ENCODE peak calls at places on chromosomes 6 and 20, in ten cellular contexts. U is aorta; A is esophagus muscularis mucosa; R is tibial nerve; I is lung; N is astrocyte; H is mucosa of descending colon; Z is suprapubic skin; V is body of pancreas; J is CD8-positive, alpha-beta memory T cell. D is an unnamed sample.

GRCh38 chr20:19456600-19457390 is 244.4 kb downstream of the SLC24A3 start:
- DNase-seq in Z (no peak), N (no peak), I (no peak), U (no peak), R (no peak), A (no peak), V (no peak), J (no peak), H (no peak), D (no peak)

GRCh38 chr6:100342830-100343229 is 121.9 kb downstream of the SIM1 start:
- DNase-seq in R (no peak), H (no peak), A (no peak), V (no peak), Z (no peak), I (no peak), J (no peak), N (peak; percentile 92), U (no peak), D (no peak)

GRCh38 chr6:112216699-112217551 is 37.4 kb downstream of the LAMA4 start:
- DNase-seq in R (no peak), U (no peak), J (no peak), A (no peak), V (no peak), N (peak; percentile 93), H (no peak), I (no peak), Z (no peak), D (no peak)

GRCh38 chr6:4935486-4935885 is 68.4 kb downstream of the RPP40 start:
- DNase-seq in I (no peak), R (no peak), H (no peak), A (no peak), N (no peak), V (no peak), J (no peak), U (no peak), Z (no peak), D (no peak)

GRCh38 chr6:169045486-169045885 is 208.2 kb downstream of the THBS2 start:
- DNase-seq in I (no peak), V (no peak), J (no peak), U (peak; percentile 77), R (no peak), H (no peak), N (no peak), Z (no peak), A (peak; percentile 80), D (no peak)

GRCh38 chr20:32661820-32662528 is 11.8 kb downstream of the C20orf203 start:
- DNase-seq in N (no peak), A (no peak), Z (no peak), V (no peak), J (no peak), R (no peak), U (no peak), H (no peak), I (no peak), D (no peak)

GRCh38 chr6:65452333-65452732 is 254.7 kb downstream of the EYS start:
- DNase-seq in N (no peak), Z (no peak), A (no peak), V (no peak), J (no peak), H (no peak), R (no peak), I (no peak), U (no peak), D (no peak)

GRCh38 chr6:111565316-111566221 is 40.1 kb downstream of the TRAF3IP2 start:
- DNase-seq in I (no peak), R (no peak), Z (no peak), V (peak; percentile 47), N (no peak), J (no peak), A (no peak), H (peak; percentile 44), U (no peak), D (peak; percentile 16)

GRCh38 chr20:63025534-63026331 is 19.0 kb upstream of the BHLHE23 start:
- DNase-seq in U (peak; percentile 73), Z (no peak), I (no peak), A (no peak), N (peak; percentile 4), R (no peak), H (no peak), J (no peak), V (no peak), D (no peak)

DNA sequence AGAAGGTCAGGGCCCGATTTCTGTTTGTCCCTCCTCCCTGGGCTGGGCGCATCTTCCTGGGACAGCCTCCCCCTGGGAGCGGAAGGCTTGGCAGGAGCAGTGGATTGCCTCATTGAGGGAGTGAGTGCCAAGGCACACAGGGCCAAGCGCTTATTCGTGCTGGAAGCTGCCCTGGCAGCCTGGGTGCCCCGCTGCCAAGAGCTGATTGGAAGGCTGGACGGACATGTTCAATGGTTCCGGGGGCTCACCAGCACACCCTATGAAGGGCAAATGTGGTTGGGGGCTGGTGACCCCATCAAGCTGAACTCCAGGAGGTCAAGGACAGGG is 10.3 kb upstream of the ZNF831 start:
- DNase-seq in A (no peak), U (peak; percentile 89), J (no peak), V (peak; percentile 44), Z (no peak), I (peak; percentile 57), R (peak; percentile 20), N (no peak), H (no peak), D (no peak)
- H3K4me1 ChIP-seq in A (peaks cover 34% of the 10 kb centered on the region), U (no peaks in the 10 kb centered on the region), J (peaks cover 83% of the 10 kb centered on the region), V (no peaks in the 10 kb centered on the region), Z (peaks cover 73% of the 10 kb centered on the region), I (no peaks in the 10 kb centered on the region), R (no peaks in the 10 kb centered on the region), N (no peaks in the 10 kb centered on the region), H (peaks cover 3% of the 10 kb centered on the region), D (peaks cover 98% of the 10 kb centered on the region)

DNA sequence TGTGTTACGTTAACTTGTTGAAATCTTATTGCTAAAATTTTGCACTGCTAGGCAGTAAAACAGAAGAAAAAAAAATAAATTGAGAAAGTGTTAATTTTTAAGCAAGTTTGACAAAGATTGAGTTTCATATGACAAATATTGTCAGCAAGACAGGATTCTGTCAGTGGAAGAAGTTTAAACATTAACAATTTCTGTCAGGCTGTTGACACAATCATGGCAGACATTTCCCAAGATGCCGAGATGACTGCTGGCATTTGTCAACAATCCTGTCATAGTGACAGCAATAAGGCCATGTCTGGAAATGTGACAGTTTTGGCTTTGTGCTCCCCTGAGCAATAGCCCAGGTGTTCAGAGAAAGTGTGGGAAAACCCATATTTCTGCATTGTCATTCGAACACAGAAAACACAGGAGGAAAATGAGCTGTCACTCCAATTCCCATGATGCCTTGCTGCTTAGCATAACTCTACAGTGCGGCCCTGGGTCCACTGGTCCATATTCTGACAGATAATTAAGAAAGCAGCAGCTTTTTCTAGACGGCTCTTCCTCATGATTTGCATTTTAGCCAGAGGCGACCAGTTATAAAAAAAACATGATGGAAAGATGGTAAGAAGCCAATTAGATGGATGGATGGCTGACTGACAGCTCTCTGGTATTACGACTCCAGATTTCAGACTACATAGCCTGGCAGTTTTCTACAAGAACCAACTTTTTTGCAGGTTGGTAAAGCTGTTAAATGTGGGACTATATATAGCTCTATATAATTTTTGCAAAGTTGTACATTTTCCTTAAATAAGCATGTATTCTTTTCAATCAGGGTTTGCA is 43.6 kb upstream of the DEFB112 start:
- DNase-seq in V (no peak), A (no peak), I (no peak), J (no peak), N (no peak), Z (no peak), U (no peak), H (no peak), R (no peak), D (no peak)
- H3K4me3 ChIP-seq in V (no peak overlapping the region), A (no peak overlapping the region), I (no peak overlapping the region), J (no peak overlapping the region), N (no peak overlapping the region), Z (no peak overlapping the region), U (no peak overlapping the region), H (no peak overlapping the region), R (no peak overlapping the region), D (no peak overlapping the region)

GRCh38 chr6:61592238-61592637 is 693.8 kb downstream of the KHDRBS2 start:
- DNase-seq in Z (no peak), H (no peak), V (no peak), U (no peak), I (no peak), R (no peak), J (no peak), N (no peak), A (no peak), D (no peak)
- H3K9me3 ChIP-seq in Z (no peaks in the 10 kb centered on the region), H (peaks cover 40% of the 10 kb centered on the region), V (no peaks in the 10 kb centered on the region), U (no peaks in the 10 kb centered on the region), I (peaks cover 2% of the 10 kb centered on the region), R (no peaks in the 10 kb centered on the region), J (no peaks in the 10 kb centered on the region), N (no peaks in the 10 kb centered on the region), A (no peaks in the 10 kb centered on the region), D (peaks cover 6% of the 10 kb centered on the region)

GRCh38 chr6:14100098-14100497 is 17.5 kb upstream of the CD83 start:
- DNase-seq in R (no peak), U (no peak), H (no peak), N (no peak), I (no peak), Z (no peak), A (no peak), J (no peak), V (no peak), D (no peak)
- H3K4me1 ChIP-seq in R (no peaks in the 10 kb centered on the region), U (no peaks in the 10 kb centered on the region), H (no peaks in the 10 kb centered on the region), N (no peaks in the 10 kb centered on the region), I (no peaks in the 10 kb centered on the region), Z (no peaks in the 10 kb centered on the region), A (no peaks in the 10 kb centered on the region), J (no peaks in the 10 kb centered on the region), V (no peaks in the 10 kb centered on the region), D (peaks cover 3% of the 10 kb centered on the region)

GRCh38 chr6:64012351-64013060 is 376.9 kb downstream of the PHF3 start:
- DNase-seq in V (no peak), J (no peak), U (no peak), H (peak; percentile 68), N (peak; percentile 1), R (peak; percentile 7), Z (no peak), I (no peak), A (no peak), D (no peak)

GRCh38 chr6:64006246-64006645 is 370.6 kb downstream of the PHF3 start:
- DNase-seq in H (no peak), Z (no peak), V (no peak), J (no peak), R (no peak), I (no peak), A (no peak), U (no peak), N (no peak), D (no peak)

GRCh38 chr6:64013061-64013410 is 377.4 kb downstream of the PHF3 start:
- DNase-seq in Z (no peak), H (no peak), I (no peak), R (no peak), U (no peak), V (no peak), J (no peak), A (no peak), N (no peak), D (no peak)

GRCh38 chr6:64010646-64011045 is 375.0 kb downstream of the PHF3 start:
- DNase-seq in A (no peak), J (no peak), R (no peak), H (no peak), Z (no peak), U (no peak), N (no peak), V (no peak), I (no peak), D (no peak)

GRCh38 chr6:64010010-64010409 is 374.4 kb downstream of the PHF3 start:
- DNase-seq in I (no peak), H (no peak), V (no peak), Z (no peak), A (no peak), U (no peak), R (no peak), N (no peak), J (no peak), D (no peak)
- H3K4me3 ChIP-seq in I (no peak overlapping the region), H (no peak overlapping the region), V (no peak overlapping the region), Z (no peak overlapping the region), A (no peak overlapping the region), U (no peak overlapping the region), R (no peak overlapping the region), N (no peak overlapping the region), J (no peak overlapping the region), D (no peak overlapping the region)

D was measured in CD4-positive, CD25-positive, alpha-beta regulatory T cell.